ENCODE peak calls at places on chromosomes 16 and 17, in seven cellular contexts. C is endothelial cell of umbilical vein, B is sigmoid colon, Q is GM23338, R is prostate gland, H is HepG2, A is transverse colon. G is an unnamed sample.

GRCh38 chr17:80443916-80444708 is 29.1 kb downstream of the ENDOV start:
- DNase-seq in R (no peak), A (no peak), H (no peak), Q (peak; percentile 57), C (no peak), B (no peak), G (no peak)

GRCh38 chr17:18187816-18188761 is 4.5 kb downstream of the ALKBH5 start:
- DNase-seq in R (no peak), H (no peak), C (peak; percentile 61), B (peak; percentile 76), A (no peak), Q (no peak), G (no peak)

GRCh38 chr17:5237541-5238016 is 2.9 kb upstream of the SCIMP start:
- DNase-seq in H (peak; percentile 81), A (peak; percentile 72), B (no peak), C (peak; percentile 64), Q (peak; percentile 93), R (peak; percentile 36), G (peak; percentile 82)

GRCh38 chr17:58996968-58997367 is 109.7 kb downstream of the TRIM37 start:
- DNase-seq in Q (no peak), A (no peak), R (no peak), C (no peak), B (no peak), H (no peak), G (no peak)

GRCh38 chr16:77584205-77584859 is 138.0 kb upstream of the NUDT7 start:
- DNase-seq in C (peak; percentile 89), Q (peak; percentile 78), H (peak; percentile 44), A (peak; percentile 26), B (no peak), R (peak; percentile 44), G (peak; percentile 41)

GRCh38 chr16:12120331-12120981 is 143.9 kb downstream of the SNX29 start:
- DNase-seq in Q (no peak), A (peak; percentile 13), R (no peak), C (no peak), H (no peak), B (peak; percentile 69), G (no peak)

GRCh38 chr16:49183911-49184310 is 97.7 kb downstream of the CBLN1 start:
- DNase-seq in R (no peak), B (no peak), C (no peak), A (peak; percentile 73), H (peak; percentile 20), Q (peak; percentile 81), G (no peak)

GRCh38 chr16:77898671-77899211 is 110.4 kb downstream of the VAT1L start:
- DNase-seq in H (no peak), R (no peak), C (no peak), A (no peak), B (no peak), Q (no peak), G (no peak)

GRCh38 chr17:75837899-75838298 is 6.3 kb downstream of the UNC13D start:
- DNase-seq in A (no peak), B (no peak), Q (no peak), H (no peak), C (no peak), R (no peak), G (no peak)

GRCh38 chr17:16915752-16916556 is 56.0 kb downstream of the TNFRSF13B start:
- DNase-seq in R (no peak), H (peak; percentile 32), Q (peak; percentile 84), A (peak; percentile 83), C (peak; percentile 17), B (no peak), G (no peak)

GRCh38 chr16:12754824-12755543 is 48.7 kb downstream of the CPPED1 start:
- DNase-seq in B (no peak), C (no peak), R (no peak), H (no peak), Q (no peak), A (no peak), G (no peak)

GRCh38 chr16:11621920-11622651 is 35.4 kb upstream of the LITAF start:
- DNase-seq in H (no peak), C (no peak), A (no peak), Q (no peak), R (no peak), B (no peak), G (no peak)

GRCh38 chr17:79410681-79411080 is 200.2 kb downstream of the RBFOX3 start:
- DNase-seq in A (no peak), H (no peak), Q (no peak), B (no peak), R (no peak), C (no peak), G (no peak)

DNA sequence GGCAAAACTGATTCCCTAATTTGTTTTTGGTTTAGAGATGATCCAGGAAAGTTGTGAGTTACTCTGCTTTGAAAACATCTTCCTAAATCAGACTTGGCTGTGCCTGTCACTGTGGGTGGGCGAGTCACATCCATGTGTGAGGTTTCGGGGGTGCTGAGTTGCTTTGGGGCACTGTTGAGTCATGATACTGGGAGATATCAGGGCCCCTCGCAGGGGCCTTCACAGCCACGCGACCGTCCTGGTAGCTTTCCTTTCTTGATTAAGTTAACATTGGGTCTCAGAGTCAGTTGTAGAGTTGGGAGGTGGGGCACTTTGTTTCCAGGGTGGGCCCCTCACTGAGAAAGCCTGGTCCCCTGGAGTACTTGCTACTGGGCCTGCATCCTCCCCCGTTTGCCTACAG is 58.3 kb upstream of the LGALS9 start:
- DNase-seq in C (no peak), B (no peak), A (no peak), H (no peak), Q (no peak), R (no peak), G (no peak)
- H3K4me1 ChIP-seq in C (peaks cover 11% of the 10 kb centered on the region), B (no peaks in the 10 kb centered on the region), A (peaks cover 7% of the 10 kb centered on the region), H (peaks cover 82% of the 10 kb centered on the region), Q (peaks cover 54% of the 10 kb centered on the region), R (no peaks in the 10 kb centered on the region), G (peaks cover 11% of the 10 kb centered on the region)

DNA sequence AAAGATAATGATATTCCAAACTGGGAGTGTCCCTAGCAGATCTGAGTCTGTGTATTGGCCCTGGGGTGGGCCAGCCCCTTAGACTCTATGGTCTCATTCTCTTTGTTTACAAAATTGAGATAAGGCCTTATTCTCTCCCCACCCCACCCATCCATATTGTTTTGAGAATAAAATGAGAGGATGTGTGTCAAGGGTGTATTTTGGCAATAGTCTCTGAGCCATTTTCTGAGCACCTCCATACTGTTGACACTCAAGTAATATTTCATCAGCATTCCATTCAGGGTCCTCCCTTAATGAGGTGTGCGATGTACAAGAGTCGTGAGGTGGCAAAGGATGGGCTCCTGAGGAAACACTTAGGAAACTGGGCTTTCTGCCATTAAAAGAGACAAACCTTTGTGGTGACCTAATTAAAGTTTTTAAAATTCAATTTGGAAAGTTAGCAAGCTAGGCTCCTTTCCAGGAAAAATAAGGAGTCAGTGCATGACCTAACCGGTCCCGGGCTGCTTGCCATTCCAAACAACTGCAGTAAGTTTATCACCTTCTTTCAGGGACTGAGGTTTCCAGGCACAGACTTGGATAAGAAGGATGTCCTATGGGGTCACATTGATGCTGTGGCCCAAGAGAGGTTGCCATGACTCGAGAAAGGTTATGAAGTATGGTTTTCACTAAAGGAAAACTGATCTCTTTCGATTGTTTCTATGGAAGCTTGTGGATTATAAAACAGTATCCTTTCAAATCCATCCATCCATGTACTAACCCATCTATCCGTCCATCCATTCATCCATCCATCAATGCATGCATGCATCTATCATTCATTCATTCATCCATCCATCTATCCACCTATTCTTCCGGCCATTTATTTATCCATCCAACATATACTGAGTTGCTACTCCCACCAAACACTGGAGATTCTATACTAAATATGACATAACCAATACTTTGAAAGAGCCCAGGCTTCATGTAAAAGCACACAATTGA is 443.3 kb downstream of the UTP18 start:
- DNase-seq in H (no peak), A (no peak), Q (no peak), R (peak; percentile 69), B (no peak), C (peak; percentile 26), G (peak; percentile 33)
- TF ChIP-seq POLR2AphosphoS5 in H (no peak), A (no peak), Q (no peak), R (peak; percentile 78), B (no peak), C (no peak), G (no peak)

DNA sequence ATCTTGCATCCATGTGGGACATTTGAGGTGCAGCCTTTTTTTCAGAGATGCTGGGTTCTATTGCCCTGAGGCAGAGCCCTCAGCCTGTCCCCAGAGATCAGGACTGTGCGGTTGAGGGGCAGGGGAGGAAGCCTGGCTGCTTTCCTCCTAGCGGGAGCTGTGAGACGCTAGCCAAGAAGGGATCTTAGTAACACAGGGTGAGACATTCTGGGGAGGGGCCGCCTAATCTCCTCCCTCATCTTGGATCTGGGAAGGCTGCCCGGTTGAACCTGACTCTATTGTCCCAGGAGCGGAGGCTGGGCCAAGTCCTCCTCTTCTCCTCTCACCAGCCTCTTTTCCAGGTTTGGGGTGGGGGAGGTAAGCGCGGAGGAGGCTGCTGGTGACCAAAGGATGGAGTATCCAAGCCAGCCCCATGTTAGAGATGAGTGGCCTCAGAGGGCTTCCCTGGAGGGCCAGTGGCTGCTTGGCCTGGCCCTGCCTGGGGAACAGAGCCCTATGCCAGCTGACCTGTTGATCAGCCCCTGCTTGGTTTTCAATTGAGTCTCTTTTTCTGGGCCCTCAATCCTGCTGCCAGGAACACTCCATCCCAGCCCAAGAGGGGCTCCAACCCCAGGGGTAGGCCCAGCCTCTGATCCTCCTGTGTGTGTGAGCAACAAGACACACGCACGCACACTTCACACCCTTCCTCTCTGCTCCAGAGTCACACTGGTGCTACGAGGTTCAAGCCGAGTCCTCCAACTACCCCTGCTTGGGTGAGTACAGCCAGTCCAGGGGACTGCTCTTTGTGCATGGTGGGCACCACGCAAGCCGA is 5.0 kb downstream of the CA4 start:
- DNase-seq in A (no peak), C (peak; percentile 70), Q (peak; percentile 2), B (no peak), H (no peak), R (no peak), G (no peak)
- H3K27me3 ChIP-seq in A (peaks cover 65% of the 10 kb centered on the region), C (peaks cover 33% of the 10 kb centered on the region), Q (peaks cover 21% of the 10 kb centered on the region), B (peaks cover 76% of the 10 kb centered on the region), H (peaks cover 91% of the 10 kb centered on the region), R (no peaks in the 10 kb centered on the region), G (no peaks in the 10 kb centered on the region)

GRCh38 chr17:1557355-1558095 is 5.1 kb downstream of the PITPNA start:
- DNase-seq in H (no peak), R (no peak), A (peak; percentile 37), C (peak; percentile 57), B (no peak), Q (no peak), G (no peak)

GRCh38 chr17:1558401-1558800 is 4.2 kb downstream of the PITPNA start:
- DNase-seq in Q (no peak), R (no peak), C (no peak), H (no peak), B (no peak), A (no peak), G (no peak)

GRCh38 chr17:1559743-1560581 is 2.6 kb downstream of the PITPNA start:
- DNase-seq in C (peak; percentile 33), R (no peak), H (no peak), Q (no peak), B (no peak), A (peak; percentile 49), G (no peak)

GRCh38 chr17:1560582-1561170 is 1.9 kb downstream of the PITPNA start:
- DNase-seq in H (no peak), R (peak; percentile 69), A (no peak), C (peak; percentile 29), B (no peak), Q (no peak), G (no peak)

DNA sequence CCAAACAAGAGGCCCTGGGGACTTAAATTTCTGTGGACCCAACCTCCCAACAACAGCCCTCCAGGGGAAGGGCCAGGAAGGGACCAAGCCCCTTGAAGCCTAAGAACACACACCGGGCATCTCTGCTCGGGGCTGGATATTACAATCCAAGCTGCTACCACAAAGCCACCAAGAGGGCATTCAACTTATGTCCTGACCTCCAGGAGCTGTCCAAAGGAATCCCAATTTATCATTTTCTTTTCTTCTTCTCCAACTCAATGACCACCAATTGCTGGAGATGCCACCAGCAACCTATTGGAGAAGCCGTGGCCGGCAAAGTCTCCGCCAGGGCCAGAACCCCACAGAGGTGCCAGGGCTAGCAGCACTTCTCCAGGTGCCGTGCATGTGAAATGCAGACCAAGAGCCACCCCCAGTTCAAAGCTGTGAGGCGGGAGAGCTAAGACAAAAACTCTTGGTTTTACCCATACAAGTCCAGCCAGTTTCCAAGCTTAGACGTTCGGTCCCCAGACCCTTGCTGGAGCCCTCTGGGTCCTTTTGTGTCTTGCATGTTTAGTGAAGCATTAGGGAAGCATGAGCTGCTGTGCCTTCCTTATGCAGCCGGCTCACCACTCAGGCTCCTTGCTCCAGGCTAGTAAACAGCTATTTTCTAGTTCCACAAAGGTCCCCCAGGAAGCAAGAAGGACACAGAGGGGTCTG is 3.4 kb downstream of the PITPNA start:
- DNase-seq in B (no peak), C (no peak), A (no peak), H (no peak), Q (no peak), R (no peak), G (no peak)
- H3K4me1 ChIP-seq in B (no peaks in the 10 kb centered on the region), C (peaks cover 42% of the 10 kb centered on the region), A (peaks cover 15% of the 10 kb centered on the region), H (peaks cover 31% of the 10 kb centered on the region), Q (peaks cover 12% of the 10 kb centered on the region), R (peaks cover 33% of the 10 kb centered on the region), G (peaks cover 4% of the 10 kb centered on the region)